ENCODE peak calls at places on chromosomes 3 and 15, in eight cellular contexts. P, U, N, G, R, Q, F and T are unnamed samples.

GRCh38 chr15:84863480-84864428 is 20.7 kb upstream of the SLC28A1 start:
- DNase-seq in Q (no peak), N (no peak), G (no peak), U (no peak), R (no peak), F (no peak), P (peak), T (no peak)

GRCh38 chr3:149382091-149382467 is 4.6 kb upstream of the TM4SF1 start:
- DNase-seq in P (peak), R (no peak), G (no peak), N (no peak), U (peak), Q (no peak), F (peak), T (no peak)

GRCh38 chr3:10187944-10188343 is 23.2 kb downstream of the IRAK2 start:
- DNase-seq in Q (no peak), G (no peak), U (no peak), F (no peak), R (no peak), P (no peak), N (no peak), T (no peak)

GRCh38 chr3:58349792-58350626 is 17.3 kb downstream of the PXK start:
- DNase-seq in R (peak), P (no peak), G (no peak), F (no peak), Q (peak), N (no peak), U (peak), T (no peak)

GRCh38 chr3:142224482-142225072 is 808 bp downstream of the GK5 start:
- DNase-seq in R (no peak), Q (no peak), N (no peak), U (no peak), G (no peak), F (no peak), P (peak), T (no peak)

GRCh38 chr3:187871204-187871591 is 125.9 kb upstream of the BCL6 start:
- DNase-seq in P (no peak), F (no peak), R (no peak), N (no peak), G (no peak), Q (no peak), U (no peak), T (no peak)

GRCh38 chr3:67947808-67948508 is 293.5 kb upstream of the SUCLG2 start:
- DNase-seq in P (no peak), N (peak), U (peak), G (no peak), R (no peak), Q (peak), F (peak), T (no peak)

GRCh38 chr3:156579427-156579851 is 24.5 kb upstream of the SSR3 start:
- DNase-seq in P (no peak), F (no peak), R (no peak), U (no peak), G (no peak), N (no peak), Q (no peak), T (no peak)

GRCh38 chr3:31166249-31166885 is 271.9 kb upstream of the GADL1 start:
- DNase-seq in F (peak), Q (peak), U (peak), N (peak), G (peak), P (peak), R (no peak), T (no peak)

GRCh38 chr15:78951841-78952238 is 7.0 kb upstream of the CTSH start:
- DNase-seq in P (peak), N (no peak), Q (peak), U (peak), F (no peak), G (no peak), R (no peak), T (no peak)

GRCh38 chr3:141419946-141420345 is 51.6 kb downstream of the ZBTB38 start:
- DNase-seq in U (no peak), G (no peak), P (no peak), R (no peak), F (no peak), Q (no peak), N (no peak), T (no peak)

GRCh38 chr15:38795471-38796245 is 231.0 kb upstream of the RASGRP1 start:
- DNase-seq in G (no peak), P (peak), Q (no peak), F (no peak), U (no peak), R (no peak), N (no peak), T (no peak)

GRCh38 chr3:42755681-42756578 is 17.1 kb downstream of the CCDC13 start:
- DNase-seq in U (peak), G (peak), P (peak), F (peak), Q (no peak), R (no peak), N (peak), T (no peak)

GRCh38 chr3:108208831-108209230 is 13.4 kb downstream of the IFT57 start:
- DNase-seq in F (no peak), U (no peak), N (no peak), R (no peak), P (no peak), Q (no peak), G (no peak), T (no peak)

GRCh38 chr15:76994001-76994400 is 925 bp upstream of the PSTPIP1 start:
- DNase-seq in P (no peak), R (no peak), Q (no peak), U (peak), F (no peak), N (no peak), G (peak), T (no peak)

GRCh38 chr3:25655659-25656058 is 9.0 kb downstream of the TOP2B start:
- DNase-seq in R (no peak), P (no peak), Q (no peak), G (no peak), F (no peak), N (no peak), U (no peak), T (no peak)

GRCh38 chr15:101056366-101057334 is 137.5 kb downstream of the LRRK1 start:
- DNase-seq in R (no peak), Q (no peak), P (peak), G (no peak), U (no peak), N (no peak), F (no peak), T (no peak)
- TF ChIP-seq CTCF in R (no peak), Q (no peak), P (no peak), G (no peak), U (no peak), N (no peak), F (no peak), T (no peak)

GRCh38 chr15:40328176-40328575 is 4.7 kb downstream of the INAFM2 start:
- DNase-seq in P (peak), Q (no peak), R (no peak), G (no peak), N (no peak), U (no peak), F (no peak), T (no peak)
- TF ChIP-seq CTCF in P (no peak), Q (no peak), R (no peak), G (no peak), N (no peak), U (no peak), F (no peak), T (no peak)

GRCh38 chr15:33309602-33310276 is 1.0 kb upstream of the RYR3 start:
- DNase-seq in Q (no peak), F (no peak), R (peak), G (no peak), N (peak), P (peak), U (peak), T (no peak)
- TF ChIP-seq CTCF in Q (no peak), F (peak), R (no peak), G (no peak), N (peak), P (no peak), U (peak), T (no peak)

DNA sequence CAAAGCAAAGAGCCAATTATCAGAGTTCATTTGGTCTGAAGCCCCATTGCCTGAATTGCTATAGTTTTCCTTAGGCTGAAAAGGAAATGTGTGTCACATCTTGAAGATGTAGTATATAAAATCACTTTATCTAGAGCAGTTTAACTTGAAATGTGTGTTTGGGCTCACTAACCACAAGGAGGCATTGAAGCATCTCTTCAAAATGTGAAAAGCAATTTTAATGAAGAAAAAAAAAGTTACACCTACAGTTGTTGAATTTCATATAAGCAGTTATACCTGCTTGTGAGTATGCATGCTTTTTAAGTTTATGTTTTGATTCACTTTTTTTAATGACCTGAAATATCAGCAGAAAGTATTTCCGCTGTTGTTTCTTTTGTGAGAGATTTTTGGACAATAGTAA is 129.3 kb downstream of the IQCH start:
- DNase-seq in N (no peak), R (no peak), Q (no peak), F (peak), P (peak), G (no peak), U (peak), T (no peak)
- TF ChIP-seq CTCF in N (peak), R (no peak), Q (no peak), F (peak), P (peak), G (no peak), U (peak), T (no peak)